ENCODE peak calls at places on chromosomes 11 and 22, in five cellular contexts. One of them, this sample, is unnamed.

GRCh38 chr11:72584293-72584921 is 89.8 kb downstream of the PDE2A start:
- DNase-seq in MV-4-11: no peak
- DNase-seq in SW 1271: no peak
- DNase-seq in DMS 273 treated with DMSO at 0.1 percent for 48 hours: no peak
- DNase-seq in mesenteric fat pad: no peak
- DNase-seq in this sample: no peak

GRCh38 chr22:45359627-45360026 is 49.9 kb downstream of the FAM118A start:
- DNase-seq in mesenteric fat pad: no peak
- DNase-seq in SW 1271: no peak
- DNase-seq in DMS 273 treated with DMSO at 0.1 percent for 48 hours: no peak
- DNase-seq in MV-4-11: no peak
- DNase-seq in this sample: no peak

GRCh38 chr11:460331-461199 is 10.5 kb downstream of the PTDSS2 start:
- DNase-seq in mesenteric fat pad: no peak
- DNase-seq in MV-4-11: no peak
- DNase-seq in SW 1271: no peak
- DNase-seq in DMS 273 treated with DMSO at 0.1 percent for 48 hours: no peak
- DNase-seq in this sample: no peak

GRCh38 chr11:106420048-106420665 is 342.7 kb downstream of the AASDHPPT start:
- DNase-seq in mesenteric fat pad: no peak
- DNase-seq in MV-4-11: no peak
- DNase-seq in DMS 273 treated with DMSO at 0.1 percent for 48 hours: no peak
- DNase-seq in SW 1271: no peak
- DNase-seq in this sample: no peak

GRCh38 chr22:42662114-42663021 is 13.2 kb upstream of the CYB5R3 start:
- DNase-seq in SW 1271: no peak
- DNase-seq in mesenteric fat pad: peak; percentile 94
- DNase-seq in MV-4-11: peak; percentile 39
- DNase-seq in DMS 273 treated with DMSO at 0.1 percent for 48 hours: no peak
- DNase-seq in this sample: peak; percentile 70

GRCh38 chr11:60756307-60757032 is at the start of gene MS4A15:
- DNase-seq in MV-4-11: peak; percentile 61
- DNase-seq in mesenteric fat pad: peak; percentile 24
- DNase-seq in SW 1271: no peak
- DNase-seq in DMS 273 treated with DMSO at 0.1 percent for 48 hours: no peak
- DNase-seq in this sample: no peak

GRCh38 chr11:18492888-18493287 is 33.9 kb downstream of the TSG101 start:
- DNase-seq in MV-4-11: no peak
- DNase-seq in mesenteric fat pad: no peak
- DNase-seq in DMS 273 treated with DMSO at 0.1 percent for 48 hours: no peak
- DNase-seq in SW 1271: no peak
- DNase-seq in this sample: no peak

GRCh38 chr22:29325785-29326315 is 10.4 kb upstream of the RASL10A start:
- DNase-seq in MV-4-11: no peak
- DNase-seq in mesenteric fat pad: no peak
- DNase-seq in DMS 273 treated with DMSO at 0.1 percent for 48 hours: no peak
- DNase-seq in SW 1271: no peak
- DNase-seq in this sample: no peak

GRCh38 chr22:30605449-30606110 is 1.4 kb upstream of the TCN2 start:
- DNase-seq in mesenteric fat pad: no peak
- DNase-seq in MV-4-11: peak; percentile 64
- DNase-seq in SW 1271: no peak
- DNase-seq in DMS 273 treated with DMSO at 0.1 percent for 48 hours: no peak
- DNase-seq in this sample: no peak

GRCh38 chr11:2290351-2290841 is 11.3 kb downstream of the C11orf21 start:
- DNase-seq in SW 1271: no peak
- DNase-seq in mesenteric fat pad: no peak
- DNase-seq in MV-4-11: no peak
- DNase-seq in DMS 273 treated with DMSO at 0.1 percent for 48 hours: no peak
- DNase-seq in this sample: no peak

GRCh38 chr11:43278302-43278956 is 33.4 kb upstream of the API5 start:
- DNase-seq in SW 1271: no peak
- DNase-seq in mesenteric fat pad: no peak
- DNase-seq in DMS 273 treated with DMSO at 0.1 percent for 48 hours: peak; percentile 32
- DNase-seq in MV-4-11: peak; percentile 9
- DNase-seq in this sample: peak; percentile 79

GRCh38 chr11:22234743-22235142 is 41.9 kb downstream of the ANO5 start:
- DNase-seq in MV-4-11: no peak
- DNase-seq in DMS 273 treated with DMSO at 0.1 percent for 48 hours: no peak
- DNase-seq in mesenteric fat pad: no peak
- DNase-seq in SW 1271: no peak
- DNase-seq in this sample: no peak